ENCODE peak calls at places on chromosomes 5 and 9, in five cellular contexts. S is tibial nerve, L is stomach, P is esophagus squamous epithelium, F is cardiac muscle cell. J is an unnamed sample.

GRCh38 chr9:120937596-120937995 is 11.0 kb upstream of the TRAF1 start:
- DNase-seq in S (no peak), L (no peak), P (no peak), F (peak; percentile 72), J (no peak)

GRCh38 chr9:35729700-35730485 is 2.1 kb downstream of the TLN1 start:
- DNase-seq in S (no peak), L (peak; percentile 42), P (no peak), F (peak; percentile 86), J (peak; percentile 54)

GRCh38 chr5:135422419-135422818 is 23.4 kb upstream of the MACROH2A1 start:
- DNase-seq in S (no peak), L (no peak), P (no peak), F (no peak), J (no peak)

GRCh38 chr5:176497852-176498251 is 39.4 kb downstream of the RNF44 start:
- DNase-seq in S (no peak), L (no peak), P (no peak), F (no peak), J (no peak)

GRCh38 chr5:168118042-168118668 is 173.3 kb upstream of the WWC1 start:
- DNase-seq in S (no peak), L (no peak), P (no peak), F (no peak), J (no peak)

GRCh38 chr9:21836437-21837161 is 34.2 kb downstream of the MTAP start:
- DNase-seq in S (no peak), L (no peak), P (no peak), F (peak; percentile 95), J (no peak)

GRCh38 chr5:180056153-180056552 is 15.4 kb downstream of the RNF130 start:
- DNase-seq in S (no peak), L (no peak), P (no peak), F (no peak), J (no peak)

GRCh38 chr9:4665357-4665756 is 923 bp downstream of the SPATA6L start:
- DNase-seq in S (no peak), L (no peak), P (no peak), F (peak; percentile 75), J (no peak)

GRCh38 chr9:130347931-130348330 is 82.4 kb downstream of the HMCN2 start:
- DNase-seq in S (no peak), L (no peak), P (no peak), F (no peak), J (no peak)

GRCh38 chr5:138391859-138392386 is 39.4 kb downstream of the KDM3B start:
- DNase-seq in S (no peak), L (no peak), P (no peak), F (no peak), J (no peak)

GRCh38 chr5:149632311-149633251 is 51.3 kb downstream of the ARHGEF37 start:
- DNase-seq in S (no peak), L (peak; percentile 82), P (no peak), F (peak; percentile 64), J (no peak)

GRCh38 chr5:65672787-65673186 is 48.0 kb downstream of the SHLD3 start:
- DNase-seq in S (no peak), L (no peak), P (no peak), F (peak; percentile 71), J (no peak)

GRCh38 chr5:106880656-106881055 is 790.1 kb downstream of the EFNA5 start:
- DNase-seq in S (no peak), L (no peak), P (no peak), F (no peak), J (no peak)

GRCh38 chr5:131328536-131329186 is 64.8 kb downstream of the CDC42SE2 start:
- DNase-seq in S (no peak), L (no peak), P (no peak), F (peak; percentile 28), J (no peak)

GRCh38 chr9:127309715-127310114 is 45.1 kb downstream of the GARNL3 start:
- DNase-seq in S (no peak), L (no peak), P (no peak), F (no peak), J (no peak)

GRCh38 chr9:127308559-127309429 is 44.2 kb downstream of the GARNL3 start:
- DNase-seq in S (no peak), L (no peak), P (no peak), F (peak; percentile 75), J (peak; percentile 38)

GRCh38 chr9:127303830-127304229 is 39.3 kb downstream of the GARNL3 start:
- DNase-seq in S (no peak), L (no peak), P (no peak), F (no peak), J (no peak)

GRCh38 chr9:127307802-127308201 is 43.2 kb downstream of the GARNL3 start:
- DNase-seq in S (no peak), L (peak; percentile 34), P (no peak), F (no peak), J (no peak)

DNA sequence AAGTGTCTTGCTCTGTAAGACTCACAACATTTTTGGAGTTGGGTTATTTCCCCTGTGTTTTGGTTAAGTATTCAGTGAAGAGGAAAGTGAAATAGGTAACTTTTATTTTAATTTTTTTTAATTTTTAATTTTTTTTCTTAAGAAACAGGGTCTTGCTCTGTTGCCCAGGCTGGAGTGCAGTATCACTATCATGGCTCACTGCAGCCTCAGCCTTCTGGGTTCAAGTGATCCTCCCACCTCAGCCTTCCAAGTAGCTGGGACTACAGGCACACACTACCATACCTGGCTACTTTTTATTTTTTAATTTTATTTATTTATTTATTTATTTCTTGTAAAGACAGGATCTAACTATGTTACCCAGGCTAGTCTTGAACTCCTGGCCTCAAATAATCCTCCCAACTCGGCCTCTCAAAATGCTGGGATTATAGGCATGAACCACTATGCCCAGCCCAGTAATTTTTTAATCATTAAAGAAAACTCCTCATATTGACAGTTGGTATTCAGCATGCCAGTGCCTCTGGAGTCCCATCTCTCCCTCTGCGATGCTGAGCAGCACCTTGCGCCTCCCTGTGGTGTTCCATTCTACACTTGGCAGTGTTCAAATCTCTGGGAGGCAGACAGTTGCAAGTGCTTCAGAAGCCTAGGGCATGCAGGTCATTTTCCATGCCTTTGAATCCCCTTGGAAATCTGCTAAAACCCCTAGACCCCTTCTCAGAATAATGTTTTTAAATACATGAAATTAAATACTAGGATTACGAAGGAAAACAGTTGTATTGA is 41.1 kb downstream of the GARNL3 start:
- DNase-seq in S (no peak), L (no peak), P (no peak), F (no peak), J (no peak)
- TF ChIP-seq CTCF in S (no peak), L (no peak), P (no peak), F (no peak), J (no peak)

GRCh38 chr5:71699751-71700150 is 19.3 kb upstream of the CARTPT start:
- DNase-seq in S (no peak), L (no peak), P (no peak), F (no peak), J (no peak)

GRCh38 chr5:71700803-71701202 is 18.3 kb upstream of the CARTPT start:
- DNase-seq in S (no peak), L (no peak), P (no peak), F (no peak), J (no peak)

GRCh38 chr5:71699233-71699632 is 19.8 kb upstream of the CARTPT start:
- DNase-seq in S (no peak), L (no peak), P (no peak), F (no peak), J (no peak)

GRCh38 chr5:71703941-71704340 is 15.1 kb upstream of the CARTPT start:
- DNase-seq in S (no peak), L (no peak), P (no peak), F (no peak), J (no peak)

GRCh38 chr5:71701409-71701808 is 17.7 kb upstream of the CARTPT start:
- DNase-seq in S (no peak), L (no peak), P (no peak), F (no peak), J (no peak)
- H3K27ac ChIP-seq in S (no peak overlapping the region), L (no peak overlapping the region), P (no peak overlapping the region), F (no peak overlapping the region), J (no peak overlapping the region)

GRCh38 chr9:116658265-116658664 is 28.8 kb upstream of the TRIM32 start:
- DNase-seq in S (no peak), L (no peak), P (no peak), F (no peak), J (no peak)

GRCh38 chr9:116661037-116661954 is 25.8 kb upstream of the TRIM32 start:
- DNase-seq in S (no peak), L (peak; percentile 31), P (no peak), F (peak; percentile 90), J (peak; percentile 20)

GRCh38 chr9:116653580-116654355 is 33.3 kb upstream of the TRIM32 start:
- DNase-seq in S (no peak), L (no peak), P (no peak), F (no peak), J (no peak)

GRCh38 chr9:116656535-116656934 is 30.6 kb upstream of the TRIM32 start:
- DNase-seq in S (no peak), L (no peak), P (no peak), F (no peak), J (no peak)

GRCh38 chr9:116656977-116657376 is 30.1 kb upstream of the TRIM32 start:
- DNase-seq in S (no peak), L (no peak), P (no peak), F (peak; percentile 39), J (no peak)
- H3K4me3 ChIP-seq in S (no peak overlapping the region), L (no peak overlapping the region), P (no peak overlapping the region), F (no peak overlapping the region), J (no peak overlapping the region)

DNA sequence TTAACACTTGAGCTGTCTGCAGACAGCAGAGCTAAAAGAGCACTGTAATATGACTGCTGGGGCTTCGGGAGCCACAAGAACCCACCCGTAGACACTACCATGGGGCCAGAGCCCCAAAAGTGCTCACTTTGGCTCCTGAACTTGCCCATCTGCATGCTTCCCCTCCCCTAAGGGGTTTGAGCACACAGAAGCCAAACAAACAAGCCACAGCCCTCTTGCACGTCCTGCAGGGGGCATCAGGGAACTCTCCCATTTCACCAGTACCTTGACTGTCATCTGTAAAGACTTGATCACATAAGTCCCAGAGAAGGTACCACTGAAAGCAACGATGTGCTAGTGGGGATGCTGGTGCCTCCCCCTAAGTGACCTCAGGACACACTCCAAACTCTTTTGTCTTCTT is 681.8 kb downstream of the SEMA5A start:
- DNase-seq in S (no peak), L (no peak), P (no peak), F (peak; percentile 35), J (no peak)
- TF ChIP-seq CTCF in S (no peak), L (no peak), P (peak; percentile 49), F (peak; percentile 43), J (no peak)

GRCh38 chr9:77587851-77588250 is 60.3 kb downstream of the GNA14 start:
- DNase-seq in S (no peak), L (no peak), P (no peak), F (no peak), J (no peak)
- H3K27ac ChIP-seq in S (no peak overlapping the region), L (no peak overlapping the region), P (no peak overlapping the region), F (no peak overlapping the region), J (no peak overlapping the region)

J was measured in HL-60.